ENCODE peak calls at places on chromosome 22, in nine cellular contexts. Q is fibroblast of lung, K is lower lobe of right lung, A is left lung, H is cardiac muscle cell, V is ascending aorta, P is neural progenitor cell, E is body of pancreas, J is IMR-90. O is an unnamed sample. For H3K4me1, the result is how much of the 10 kb centered on the place peaks cover.

GRCh38 chr22:37618674-37619073 is 10.0 kb downstream of the GGA1 start:
- DNase-seq in Q (no peak), K (no peak), A (no peak), H (no peak), V (no peak), P (no peak), E (no peak), J (no peak), O (no peak)

GRCh38 chr22:36355362-36355761 is 32.4 kb downstream of the MYH9 start:
- DNase-seq in Q (no peak), K (no peak), A (no peak), H (no peak), V (no peak), P (no peak), E (no peak), J (peak), O (no peak)

GRCh38 chr22:38799265-38800002 is 5.5 kb upstream of the DNAL4 start:
- DNase-seq in Q (no peak), K (no peak), A (no peak), H (no peak), V (no peak), P (no peak), E (no peak), J (peak), O (no peak)

GRCh38 chr22:17888855-17889254 is 114.6 kb upstream of the BID start:
- DNase-seq in Q (peak), K (no peak), A (peak), H (peak), V (no peak), P (peak), E (no peak), J (peak), O (no peak)

GRCh38 chr22:49020314-49020713 is 807.4 kb downstream of the BRD1 start:
- DNase-seq in Q (no peak), K (peak), A (no peak), H (no peak), V (no peak), P (no peak), E (no peak), J (no peak), O (no peak)

GRCh38 chr22:26658671-26659478 is 1.5 kb downstream of the MIAT start:
- DNase-seq in Q (peak), K (no peak), A (peak), H (no peak), V (no peak), P (peak), E (no peak), J (peak), O (no peak)

GRCh38 chr22:19666663-19667593 is 47.4 kb upstream of the SEPTIN5 start:
- DNase-seq in Q (peak), K (no peak), A (no peak), H (no peak), V (no peak), P (no peak), E (no peak), J (peak), O (no peak)

GRCh38 chr22:38864361-38865191 is 7.4 kb downstream of the CBX6 start:
- DNase-seq in Q (no peak), K (peak), A (no peak), H (no peak), V (no peak), P (no peak), E (peak), J (no peak), O (peak)

GRCh38 chr22:35835998-35836691 is 118.5 kb downstream of the APOL5 start:
- DNase-seq in Q (peak), K (no peak), A (peak), H (peak), V (no peak), P (peak), E (peak), J (peak), O (no peak)

GRCh38 chr22:20531404-20532181 is 24.2 kb downstream of the MED15 start:
- DNase-seq in Q (peak), K (peak), A (peak), H (peak), V (peak), P (peak), E (no peak), J (peak), O (peak)

GRCh38 chr22:26756675-26757293 is 99.4 kb downstream of the MIAT start:
- DNase-seq in Q (peak), K (peak), A (peak), H (peak), V (no peak), P (peak), E (peak), J (peak), O (peak)

GRCh38 chr22:18013436-18013835 is 10.9 kb downstream of the MICAL3 start:
- DNase-seq in Q (no peak), K (no peak), A (no peak), H (no peak), V (no peak), P (no peak), E (no peak), J (no peak), O (no peak)

GRCh38 chr22:23566716-23567475 is 13.2 kb downstream of the IGLL1 start:
- DNase-seq in Q (no peak), K (no peak), A (no peak), H (no peak), V (no peak), P (no peak), E (no peak), J (no peak), O (no peak)

GRCh38 chr22:18032455-18033101 is 8.2 kb upstream of the MICAL3 start:
- DNase-seq in Q (peak), K (no peak), A (no peak), H (no peak), V (no peak), P (peak), E (no peak), J (peak), O (no peak)

GRCh38 chr22:38353701-38354100 is 36.5 kb upstream of the CSNK1E start:
- DNase-seq in Q (no peak), K (no peak), A (no peak), H (peak), V (no peak), P (no peak), E (no peak), J (no peak), O (no peak)

GRCh38 chr22:32317524-32317923 is 40.1 kb upstream of the RFPL3 start:
- DNase-seq in Q (no peak), K (no peak), A (no peak), H (no peak), V (no peak), P (no peak), E (no peak), J (no peak), O (no peak)

GRCh38 chr22:42752912-42753311 is 32.2 kb upstream of the A4GALT start:
- DNase-seq in Q (no peak), K (no peak), A (no peak), H (no peak), V (no peak), P (no peak), E (no peak), J (no peak), O (no peak)

GRCh38 chr22:49099496-49100124 is 728.1 kb downstream of the BRD1 start:
- DNase-seq in Q (no peak), K (no peak), A (no peak), H (no peak), V (peak), P (no peak), E (no peak), J (no peak), O (peak)

GRCh38 chr22:45233386-45233785 is 7.3 kb downstream of the KIAA0930 start:
- DNase-seq in Q (no peak), K (no peak), A (no peak), H (no peak), V (no peak), P (no peak), E (no peak), J (no peak), O (no peak)
- H3K4me1 ChIP-seq in Q (under half), K (under half), A (under half), H (under half), V (under half), P (under half), E (under half), J (under half), O (under half)

DNA sequence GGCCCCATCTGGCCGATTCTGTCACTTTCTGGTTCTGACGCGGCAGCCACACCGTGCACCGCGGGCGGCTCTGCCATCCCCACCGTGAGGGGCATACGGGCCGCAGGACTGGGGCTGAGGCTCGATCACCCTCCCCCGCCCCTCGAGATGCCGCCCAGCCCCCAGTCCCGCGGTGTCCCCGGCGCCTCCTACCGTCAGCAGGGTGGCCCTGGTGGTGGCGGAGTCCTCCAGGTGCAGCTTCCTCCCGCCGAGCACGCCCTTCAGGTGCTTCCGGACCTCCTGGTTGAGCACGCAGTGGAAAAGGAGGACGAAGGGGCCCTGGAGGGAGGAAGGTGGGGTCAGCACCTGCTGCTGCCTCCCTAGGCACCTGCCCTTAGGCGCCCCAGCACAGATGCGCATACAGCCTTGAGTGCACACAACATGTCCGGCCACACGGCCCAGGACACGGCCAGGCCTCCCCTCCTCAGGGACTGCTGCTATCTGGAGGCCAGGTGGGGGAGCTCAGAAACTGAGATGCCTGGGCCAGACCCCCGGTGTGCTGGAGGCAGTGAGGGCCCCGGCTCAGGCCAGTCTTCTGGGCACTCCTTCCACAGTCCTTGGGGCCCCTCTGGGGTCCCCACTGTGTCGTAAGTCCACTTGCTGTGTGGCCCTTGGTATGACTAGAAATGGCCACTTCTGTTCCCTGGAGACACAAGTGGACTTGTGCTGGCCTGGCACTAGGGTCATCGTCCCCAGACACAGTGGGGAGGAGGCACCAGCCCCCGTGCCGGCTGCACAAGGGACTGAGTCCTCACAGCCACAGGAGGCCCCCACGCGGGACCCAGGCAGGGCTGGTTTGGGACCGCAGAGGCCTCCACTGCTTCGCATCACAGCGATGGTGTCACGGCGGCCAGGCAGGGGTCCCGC is 31.5 kb downstream of the TRMU start:
- DNase-seq in Q (no peak), K (peak), A (peak), H (no peak), V (no peak), P (no peak), E (peak), J (no peak), O (no peak)
- TF ChIP-seq CTCF in Q (no peak), K (no peak), A (no peak), H (no peak), V (no peak), P (no peak), E (no peak), J (no peak), O (no peak)

DNA sequence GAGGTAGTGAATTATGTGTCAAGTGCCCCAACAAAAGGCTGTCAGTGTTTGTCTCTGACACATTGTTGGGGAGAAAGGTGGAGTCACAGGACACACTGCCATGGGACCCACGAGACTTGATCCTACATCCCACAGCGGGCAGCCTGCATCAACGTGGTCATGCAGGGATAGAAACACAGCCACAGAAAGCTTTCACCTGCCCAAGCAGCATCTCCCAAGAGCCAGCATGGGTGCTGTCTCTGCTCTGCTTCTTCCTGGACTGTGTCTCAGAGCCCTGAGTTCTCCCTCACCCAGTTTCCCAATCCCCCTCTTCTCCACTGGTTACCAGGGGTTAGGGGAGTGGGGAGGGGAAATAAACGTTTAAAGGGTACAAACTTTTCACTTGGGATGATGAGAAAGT is 97.2 kb downstream of the VPREB1 start:
- DNase-seq in Q (no peak), K (no peak), A (no peak), H (no peak), V (no peak), P (no peak), E (no peak), J (no peak), O (no peak)
- H3K4me1 ChIP-seq in Q (under half), K (under half), A (under half), H (under half), V (under half), P (under half), E (under half), J (under half), O (under half)

GRCh38 chr22:41237707-41238569 is 2.8 kb downstream of the CHADL start:
- DNase-seq in Q (peak), K (peak), A (peak), H (peak), V (peak), P (peak), E (peak), J (peak), O (peak)
- TF ChIP-seq CTCF in Q (peak), K (peak), A (peak), H (peak), V (peak), P (peak), E (peak), J (peak), O (peak)

GRCh38 chr22:25126510-25126909 is 73.1 kb upstream of the CRYBB3 start:
- DNase-seq in Q (no peak), K (no peak), A (no peak), H (no peak), V (no peak), P (no peak), E (no peak), J (no peak), O (no peak)

GRCh38 chr22:25131198-25131887 is 68.3 kb upstream of the CRYBB3 start:
- DNase-seq in Q (no peak), K (no peak), A (no peak), H (no peak), V (no peak), P (no peak), E (no peak), J (no peak), O (no peak)

GRCh38 chr22:25127274-25127673 is 72.4 kb upstream of the CRYBB3 start:
- DNase-seq in Q (no peak), K (no peak), A (no peak), H (no peak), V (no peak), P (peak), E (no peak), J (no peak), O (no peak)

GRCh38 chr22:25134028-25134427 is 65.6 kb upstream of the CRYBB3 start:
- DNase-seq in Q (no peak), K (no peak), A (no peak), H (no peak), V (no peak), P (no peak), E (peak), J (no peak), O (no peak)

GRCh38 chr22:25130462-25130861 is 69.2 kb upstream of the CRYBB3 start:
- DNase-seq in Q (no peak), K (no peak), A (no peak), H (no peak), V (no peak), P (no peak), E (no peak), J (no peak), O (no peak)
- H3K4me1 ChIP-seq in Q (under half), K (half or more), A (under half), H (under half), V (under half), P (under half), E (under half), J (under half), O (half or more)

GRCh38 chr22:30947163-30947820 is 21.3 kb downstream of the MORC2 start:
- DNase-seq in Q (no peak), K (no peak), A (no peak), H (no peak), V (no peak), P (peak), E (no peak), J (no peak), O (peak)
- TF ChIP-seq CTCF in Q (no peak), K (no peak), A (no peak), H (no peak), V (peak), P (peak), E (no peak), J (no peak), O (peak)

DNA sequence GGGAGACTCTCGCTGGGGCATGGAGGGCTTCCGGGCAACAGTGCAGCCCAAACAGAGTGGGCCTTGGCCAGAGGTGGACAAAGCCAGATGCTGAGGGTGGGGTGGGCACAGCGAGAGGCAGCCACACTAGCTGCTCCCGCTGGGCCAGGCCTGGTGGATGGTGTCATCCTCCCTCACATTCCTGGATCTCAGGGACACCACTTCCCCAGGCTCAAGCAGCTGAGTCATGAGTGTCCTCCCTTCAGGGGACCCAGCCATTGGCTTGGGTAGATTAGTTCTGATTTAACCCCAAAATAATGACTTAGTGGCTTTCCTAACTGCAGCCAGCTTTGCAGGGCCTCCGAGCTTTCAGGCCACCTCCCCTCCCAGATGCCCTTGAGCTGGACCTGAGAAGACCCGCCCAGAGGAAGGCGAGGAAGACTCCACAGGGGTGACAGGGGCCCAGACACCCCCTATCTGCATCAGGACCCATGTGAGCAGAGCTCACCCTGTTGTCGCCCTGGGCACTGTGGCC is 25.9 kb upstream of the WNT7B start:
- DNase-seq in Q (peak), K (peak), A (no peak), H (no peak), V (no peak), P (no peak), E (no peak), J (peak), O (peak)
- H3K4me1 ChIP-seq in Q (under half), K (half or more), A (under half), H (under half), V (under half), P (under half), E (under half), J (under half), O (under half)

GRCh38 chr22:50170453-50171318 is at the start of gene PANX2:
- DNase-seq in Q (no peak), K (no peak), A (peak), H (peak), V (no peak), P (peak), E (peak), J (no peak), O (no peak)

GRCh38 chr22:50167689-50168489 is 2.6 kb upstream of the PANX2 start:
- DNase-seq in Q (no peak), K (no peak), A (peak), H (peak), V (no peak), P (no peak), E (no peak), J (no peak), O (no peak)

GRCh38 chr22:50171319-50171964 is 911 bp downstream of the PANX2 start:
- DNase-seq in Q (no peak), K (no peak), A (peak), H (peak), V (no peak), P (no peak), E (no peak), J (no peak), O (no peak)

GRCh38 chr22:50169181-50169759 is 1.3 kb upstream of the PANX2 start:
- DNase-seq in Q (no peak), K (no peak), A (peak), H (peak), V (no peak), P (no peak), E (peak), J (no peak), O (no peak)

GRCh38 chr22:50169774-50170341 is 673 bp upstream of the PANX2 start:
- DNase-seq in Q (no peak), K (peak), A (peak), H (peak), V (no peak), P (peak), E (peak), J (no peak), O (no peak)
- TF ChIP-seq CTCF in Q (no peak), K (no peak), A (no peak), H (no peak), V (no peak), P (peak), E (no peak), J (no peak), O (no peak)

GRCh38 chr22:30309981-30310672 is 16.6 kb downstream of the TBC1D10A start:
- DNase-seq in Q (peak), K (peak), A (no peak), H (no peak), V (no peak), P (no peak), E (peak), J (peak), O (peak)
- H3K4me1 ChIP-seq in Q (under half), K (half or more), A (half or more), H (under half), V (half or more), P (under half), E (half or more), J (under half), O (under half)